ENCODE peak calls at places on chromosomes 12 and 14, in four cellular contexts. M, J, F and P are unnamed samples.

GRCh38 chr12:120394483-120395367 is 25.8 kb upstream of the MSI1 start:
- DNase-seq in M (no peak), J (no peak), F (peak), P (no peak)

GRCh38 chr12:45918818-45919217 is 71.6 kb downstream of the SCAF11 start:
- DNase-seq in M (no peak), J (no peak), F (no peak), P (no peak)

GRCh38 chr14:71942904-71943694 is 10.9 kb downstream of the RGS6 start:
- DNase-seq in M (no peak), J (no peak), F (no peak), P (no peak)

GRCh38 chr14:61562321-61563161 is 132.8 kb upstream of the HIF1A start:
- DNase-seq in M (no peak), J (peak), F (no peak), P (no peak)

GRCh38 chr14:62213516-62213915 is 451.3 kb downstream of the SNAPC1 start:
- DNase-seq in M (no peak), J (no peak), F (no peak), P (no peak)

GRCh38 chr14:37091651-37092050 is 80.8 kb downstream of the SLC25A21 start:
- DNase-seq in M (no peak), J (no peak), F (no peak), P (no peak)

GRCh38 chr14:35340616-35341453 is 48.7 kb downstream of the PSMA6 start:
- DNase-seq in M (no peak), J (no peak), F (no peak), P (no peak)

GRCh38 chr12:5953835-5954586 is 9.0 kb upstream of the ANO2 start:
- DNase-seq in M (no peak), J (no peak), F (no peak), P (no peak)